ENCODE peak calls at places on chromosome 3, in five cellular contexts. J, Z, K, V and B are unnamed samples.

GRCh38 chr3:57752307-57752706 is 3.8 kb upstream of the SLMAP start:
- DNase-seq in J (peak), Z (no peak), K (no peak), V (no peak), B (peak)

GRCh38 chr3:149801200-149801599 is 8.8 kb upstream of the ANKUB1 start:
- DNase-seq in J (no peak), Z (no peak), K (no peak), V (no peak), B (no peak)

GRCh38 chr3:40237159-40237558 is 72.3 kb upstream of the EIF1B start:
- DNase-seq in J (no peak), Z (no peak), K (no peak), V (no peak), B (no peak)

GRCh38 chr3:182793663-182794454 is 555 bp downstream of the ATP11B start:
- DNase-seq in J (peak), Z (peak), K (peak), V (no peak), B (no peak)

GRCh38 chr3:134901461-134901860 is 106.4 kb downstream of the EPHB1 start:
- DNase-seq in J (no peak), Z (no peak), K (no peak), V (no peak), B (no peak)

GRCh38 chr3:162367443-162368132 is 871.0 kb downstream of the OTOL1 start:
- DNase-seq in J (peak), Z (peak), K (no peak), V (no peak), B (no peak)

GRCh38 chr3:127459891-127460290 is 130.6 kb downstream of the TPRA1 start:
- DNase-seq in J (no peak), Z (no peak), K (no peak), V (no peak), B (no peak)

GRCh38 chr3:196179380-196180308 is 31.6 kb downstream of the ZDHHC19 start:
- DNase-seq in J (peak), Z (peak), K (no peak), V (no peak), B (no peak)

GRCh38 chr3:165185707-165186327 is 10.4 kb downstream of the SLITRK3 start:
- DNase-seq in J (peak), Z (peak), K (peak), V (no peak), B (no peak)

GRCh38 chr3:112460519-112460918 is 38.8 kb downstream of the BTLA start:
- DNase-seq in J (no peak), Z (no peak), K (no peak), V (no peak), B (no peak)

GRCh38 chr3:124829175-124829818 is 57.9 kb downstream of the ITGB5 start:
- DNase-seq in J (no peak), Z (peak), K (no peak), V (no peak), B (no peak)

GRCh38 chr3:116260491-116260890 is 184.8 kb downstream of the LSAMP start:
- DNase-seq in J (no peak), Z (no peak), K (no peak), V (no peak), B (no peak)

GRCh38 chr3:73729969-73730440 is 105.3 kb upstream of the PDZRN3 start:
- DNase-seq in J (peak), Z (no peak), K (no peak), V (no peak), B (no peak)

GRCh38 chr3:100082724-100083123 is 31.6 kb downstream of the FILIP1L start:
- DNase-seq in J (peak), Z (no peak), K (no peak), V (no peak), B (no peak)

GRCh38 chr3:43389388-43390254 is 103.3 kb downstream of the SNRK start:
- DNase-seq in J (peak), Z (no peak), K (peak), V (no peak), B (peak)

GRCh38 chr3:182621435-182622240 is 171.7 kb upstream of the ATP11B start:
- DNase-seq in J (peak), Z (no peak), K (no peak), V (no peak), B (no peak)

GRCh38 chr3:77370413-77370812 is 330.5 kb downstream of the ROBO2 start:
- DNase-seq in J (peak), Z (peak), K (no peak), V (peak), B (peak)

GRCh38 chr3:54870423-54870822 is 57.4 kb downstream of the LRTM1 start:
- DNase-seq in J (peak), Z (peak), K (peak), V (peak), B (peak)

GRCh38 chr3:78659386-78659987 is 1108.3 kb downstream of the ROBO1 start:
- DNase-seq in J (peak), Z (peak), K (peak), V (no peak), B (no peak)

GRCh38 chr3:5690904-5691532 is 503.5 kb downstream of the EDEM1 start:
- DNase-seq in J (no peak), Z (no peak), K (no peak), V (no peak), B (no peak)

GRCh38 chr3:45908761-45909160 is 22.4 kb downstream of the CCR9 start:
- DNase-seq in J (no peak), Z (no peak), K (no peak), V (no peak), B (no peak)

GRCh38 chr3:179005706-179006105 is 65.9 kb downstream of the ZMAT3 start:
- DNase-seq in J (no peak), Z (no peak), K (no peak), V (no peak), B (no peak)

GRCh38 chr3:132595036-132595435 is 2.0 kb upstream of the ACKR4 start:
- DNase-seq in J (peak), Z (peak), K (no peak), V (peak), B (peak)

GRCh38 chr3:59326246-59327024 is 276.6 kb upstream of the CFAP20DC start:
- DNase-seq in J (no peak), Z (peak), K (no peak), V (no peak), B (no peak)
- TF ChIP-seq CTCF in J (peak), Z (peak), K (no peak), V (no peak), B (peak)

DNA sequence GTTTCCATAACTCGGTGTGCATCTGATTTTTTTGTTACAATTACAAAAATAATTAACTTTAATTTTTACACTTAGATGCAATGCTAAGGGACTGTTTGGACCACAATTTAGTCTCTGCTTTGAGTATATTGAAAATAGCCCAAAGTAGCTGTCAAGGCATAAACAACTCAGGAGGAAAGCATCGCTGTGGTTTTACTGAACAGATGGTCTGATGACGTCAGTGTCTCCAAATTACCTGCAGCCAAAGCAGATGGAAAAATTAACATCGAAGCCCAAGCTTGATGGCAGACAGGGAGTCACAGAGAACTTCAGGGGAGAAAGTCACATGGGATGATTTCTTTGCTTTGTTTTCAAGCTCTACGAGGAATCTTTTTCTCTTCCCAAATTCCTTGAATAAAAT is 83.1 kb upstream of the PLCL2 start:
- DNase-seq in J (no peak), Z (peak), K (no peak), V (no peak), B (no peak)
- H3K4me3 ChIP-seq in J (no peak), Z (no peak), K (no peak), V (no peak), B (no peak)

DNA sequence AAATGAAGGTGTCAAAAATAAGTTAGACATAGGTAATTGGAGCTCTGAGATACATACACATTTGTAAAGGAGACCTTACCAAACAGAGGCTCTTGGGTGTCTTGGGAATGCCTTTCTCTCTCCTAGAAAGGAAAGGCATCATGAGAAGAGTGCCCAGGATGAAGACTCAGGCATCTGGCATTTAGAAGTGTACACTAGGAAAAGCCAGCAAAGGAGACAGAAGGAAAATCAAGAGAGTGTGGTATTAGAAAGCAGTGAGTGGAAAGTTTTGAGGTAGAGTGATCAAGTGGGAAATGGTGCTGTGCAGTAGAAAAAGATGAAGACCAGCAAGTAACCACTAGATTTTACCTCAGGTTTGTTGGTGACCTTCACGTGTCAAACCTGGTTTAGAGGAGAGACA is 16.1 kb downstream of the UBE2E1 start:
- DNase-seq in J (no peak), Z (no peak), K (no peak), V (no peak), B (no peak)
- TF ChIP-seq CTCF in J (no peak), Z (no peak), K (no peak), V (no peak), B (no peak)

DNA sequence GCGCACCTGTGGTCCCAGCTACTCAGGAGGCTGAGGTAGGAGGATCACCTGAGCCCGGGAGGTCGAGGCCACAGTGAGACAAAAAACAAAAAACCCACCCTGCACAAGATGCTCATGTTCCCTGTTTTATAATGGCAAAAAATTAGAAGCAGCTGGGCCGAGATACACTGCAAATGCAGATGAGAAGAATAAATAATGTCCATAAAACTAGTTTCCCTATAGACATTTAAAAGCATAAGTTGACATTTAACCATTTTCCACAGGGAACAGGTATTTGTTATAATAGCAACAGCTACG is 537 bp upstream of the SCAP start:
- DNase-seq in J (no peak), Z (no peak), K (no peak), V (no peak), B (no peak)
- H3K4me3 ChIP-seq in J (peak), Z (peak), K (peak), V (peak), B (peak)

DNA sequence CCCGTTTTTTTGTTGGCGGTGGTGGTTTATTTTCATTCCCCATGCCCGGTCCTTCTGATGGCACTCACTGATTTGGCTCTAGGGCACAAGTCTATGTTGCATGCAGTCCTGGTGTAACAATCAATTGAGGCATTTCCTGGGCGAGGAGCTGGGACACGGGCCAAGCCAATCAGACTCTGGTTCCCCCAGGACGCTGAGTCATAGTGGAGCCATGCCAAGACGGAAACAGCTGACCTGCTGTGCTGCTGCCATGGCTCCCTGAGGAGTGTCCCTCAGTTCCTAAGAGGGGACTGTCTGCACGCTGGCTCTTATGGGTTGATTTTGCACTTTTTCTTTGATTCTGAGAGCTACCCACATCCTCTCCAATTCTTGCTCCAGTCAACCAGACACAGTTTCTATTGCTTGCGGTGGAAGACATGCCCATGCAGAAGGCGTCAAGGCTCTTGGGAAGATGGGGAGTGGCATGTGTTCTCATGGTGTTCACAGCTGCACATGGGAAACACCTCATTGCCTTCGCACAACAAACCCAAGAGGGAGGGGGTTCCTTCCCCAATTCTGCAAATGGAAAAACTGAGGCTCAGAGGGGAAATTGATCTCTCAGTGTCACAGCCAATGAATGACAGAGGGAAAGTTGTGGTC is 28.4 kb upstream of the ALDH1L1 start:
- DNase-seq in J (peak), Z (peak), K (peak), V (peak), B (peak)
- TF ChIP-seq CTCF in J (no peak), Z (no peak), K (no peak), V (no peak), B (no peak)